ENCODE peak calls at places on chromosomes 6 and 20, in five cellular contexts. One of them, this sample, is unnamed. For H3K4me1, the result is how much of the 10 kb centered on the place peaks cover.

GRCh38 chr6:108074057-108074358 is 533 bp downstream of the OSTM1 start:
- DNase-seq in H1: no peak
- DNase-seq in fibroblast of lung: no peak
- DNase-seq in thoracic aorta: no peak
- DNase-seq in heart right ventricle: peak
- DNase-seq in this sample: no peak

GRCh38 chr6:53585208-53585903 is 40.5 kb upstream of the GCLC start:
- DNase-seq in H1: no peak
- DNase-seq in fibroblast of lung: no peak
- DNase-seq in thoracic aorta: no peak
- DNase-seq in heart right ventricle: no peak
- DNase-seq in this sample: no peak

GRCh38 chr6:43086022-43086658 is 10.0 kb downstream of the PTK7 start:
- DNase-seq in H1: no peak
- DNase-seq in fibroblast of lung: no peak
- DNase-seq in thoracic aorta: no peak
- DNase-seq in heart right ventricle: no peak
- DNase-seq in this sample: no peak

GRCh38 chr6:57207141-57207540 is 15.0 kb downstream of the RAB23 start:
- DNase-seq in H1: no peak
- DNase-seq in fibroblast of lung: peak
- DNase-seq in thoracic aorta: no peak
- DNase-seq in heart right ventricle: no peak
- DNase-seq in this sample: peak

GRCh38 chr20:64025826-64026412 is 10.1 kb upstream of the C20orf204 start:
- DNase-seq in H1: no peak
- DNase-seq in fibroblast of lung: no peak
- DNase-seq in thoracic aorta: no peak
- DNase-seq in heart right ventricle: no peak
- DNase-seq in this sample: no peak

GRCh38 chr6:134314236-134314821 is 3.6 kb downstream of the SGK1 start:
- DNase-seq in H1: no peak
- DNase-seq in fibroblast of lung: no peak
- DNase-seq in thoracic aorta: no peak
- DNase-seq in heart right ventricle: no peak
- DNase-seq in this sample: no peak

GRCh38 chr6:47836046-47836445 is 54.2 kb downstream of the OPN5 start:
- DNase-seq in H1: no peak
- DNase-seq in fibroblast of lung: peak
- DNase-seq in thoracic aorta: no peak
- DNase-seq in heart right ventricle: no peak
- DNase-seq in this sample: no peak

GRCh38 chr20:38046572-38046971 is 13.0 kb downstream of the RPRD1B start:
- DNase-seq in H1: no peak
- DNase-seq in fibroblast of lung: no peak
- DNase-seq in thoracic aorta: no peak
- DNase-seq in heart right ventricle: no peak
- DNase-seq in this sample: no peak

GRCh38 chr20:15945301-15945700 is 627.9 kb downstream of the KIF16B start:
- DNase-seq in H1: no peak
- DNase-seq in fibroblast of lung: no peak
- DNase-seq in thoracic aorta: no peak
- DNase-seq in heart right ventricle: no peak
- DNase-seq in this sample: no peak

DNA sequence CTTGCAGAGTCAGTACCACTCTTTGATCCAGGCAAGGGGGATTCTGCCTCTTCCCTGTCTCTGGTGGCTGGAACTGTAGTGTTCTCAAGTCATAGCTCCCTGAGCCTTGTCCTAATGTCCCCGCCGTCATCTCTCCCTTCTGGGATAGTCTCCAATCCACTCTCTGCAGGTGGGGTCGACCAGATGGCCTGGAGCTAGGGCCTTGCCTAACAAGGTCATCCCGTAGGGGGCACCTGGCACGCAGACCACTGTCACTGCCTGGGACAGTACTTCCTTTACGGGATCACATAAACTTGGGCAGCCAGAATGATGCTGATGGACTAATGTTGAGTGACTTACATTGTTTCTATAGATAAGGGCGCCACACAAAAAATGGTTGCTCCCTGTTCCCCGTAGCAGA is 118.9 kb upstream of the SLC22A23 start:
- DNase-seq in H1: no peak
- DNase-seq in fibroblast of lung: no peak
- DNase-seq in thoracic aorta: no peak
- DNase-seq in heart right ventricle: no peak
- DNase-seq in this sample: no peak
- TF ChIP-seq CTCF in H1: no peak
- TF ChIP-seq CTCF in fibroblast of lung: no peak
- TF ChIP-seq CTCF in thoracic aorta: no peak
- TF ChIP-seq CTCF in heart right ventricle: no peak
- TF ChIP-seq CTCF in this sample: no peak

GRCh38 chr6:111724039-111724438 is 118.4 kb upstream of the TRAF3IP2 start:
- DNase-seq in H1: no peak
- DNase-seq in fibroblast of lung: no peak
- DNase-seq in thoracic aorta: no peak
- DNase-seq in heart right ventricle: no peak
- DNase-seq in this sample: no peak

GRCh38 chr6:111722220-111722731 is 116.6 kb upstream of the TRAF3IP2 start:
- DNase-seq in H1: no peak
- DNase-seq in fibroblast of lung: peak
- DNase-seq in thoracic aorta: no peak
- DNase-seq in heart right ventricle: no peak
- DNase-seq in this sample: peak

GRCh38 chr6:111723412-111723970 is 117.8 kb upstream of the TRAF3IP2 start:
- DNase-seq in H1: no peak
- DNase-seq in fibroblast of lung: peak
- DNase-seq in thoracic aorta: no peak
- DNase-seq in heart right ventricle: no peak
- DNase-seq in this sample: no peak

GRCh38 chr6:111720931-111721496 is 115.3 kb upstream of the TRAF3IP2 start:
- DNase-seq in H1: no peak
- DNase-seq in fibroblast of lung: no peak
- DNase-seq in thoracic aorta: no peak
- DNase-seq in heart right ventricle: no peak
- DNase-seq in this sample: no peak

GRCh38 chr6:111721677-111722219 is 116.1 kb upstream of the TRAF3IP2 start:
- DNase-seq in H1: peak
- DNase-seq in fibroblast of lung: no peak
- DNase-seq in thoracic aorta: no peak
- DNase-seq in heart right ventricle: no peak
- DNase-seq in this sample: peak
- H3K4me1 ChIP-seq in H1: under half
- H3K4me1 ChIP-seq in fibroblast of lung: under half
- H3K4me1 ChIP-seq in thoracic aorta: under half
- H3K4me1 ChIP-seq in heart right ventricle: under half
- H3K4me1 ChIP-seq in this sample: under half

GRCh38 chr20:47544240-47544639 is 42.6 kb downstream of the NCOA3 start:
- DNase-seq in H1: no peak
- DNase-seq in fibroblast of lung: peak
- DNase-seq in thoracic aorta: no peak
- DNase-seq in heart right ventricle: no peak
- DNase-seq in this sample: peak

GRCh38 chr20:47544852-47545251 is 43.2 kb downstream of the NCOA3 start:
- DNase-seq in H1: no peak
- DNase-seq in fibroblast of lung: peak
- DNase-seq in thoracic aorta: no peak
- DNase-seq in heart right ventricle: no peak
- DNase-seq in this sample: no peak

GRCh38 chr20:47540443-47541354 is 39.0 kb downstream of the NCOA3 start:
- DNase-seq in H1: no peak
- DNase-seq in fibroblast of lung: peak
- DNase-seq in thoracic aorta: no peak
- DNase-seq in heart right ventricle: no peak
- DNase-seq in this sample: no peak

GRCh38 chr20:47541355-47541922 is 39.8 kb downstream of the NCOA3 start:
- DNase-seq in H1: no peak
- DNase-seq in fibroblast of lung: no peak
- DNase-seq in thoracic aorta: no peak
- DNase-seq in heart right ventricle: no peak
- DNase-seq in this sample: no peak

DNA sequence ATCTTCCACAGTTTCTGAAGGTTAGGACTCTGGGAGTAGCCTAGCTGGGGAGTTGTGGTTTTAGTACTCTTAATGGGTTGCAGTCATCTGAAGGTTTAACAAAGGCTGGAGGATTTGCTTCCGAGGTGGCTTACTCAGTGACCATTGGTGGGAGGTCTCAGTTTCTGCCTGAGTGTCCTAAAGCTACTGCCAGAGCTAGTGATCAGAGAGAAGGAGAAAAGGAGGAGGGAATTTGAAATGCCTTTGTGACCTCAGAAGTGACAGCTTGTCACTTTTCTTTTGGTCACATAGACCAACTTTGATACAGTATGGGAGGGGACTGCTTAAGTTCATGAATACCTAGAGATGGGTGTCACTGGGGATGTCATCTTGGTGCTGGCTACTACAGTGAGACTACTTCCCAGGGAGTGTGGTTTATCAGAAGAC is 41.3 kb downstream of the NCOA3 start:
- DNase-seq in H1: no peak
- DNase-seq in fibroblast of lung: peak
- DNase-seq in thoracic aorta: no peak
- DNase-seq in heart right ventricle: no peak
- DNase-seq in this sample: no peak
- TF ChIP-seq CTCF in H1: no peak
- TF ChIP-seq CTCF in fibroblast of lung: no peak
- TF ChIP-seq CTCF in thoracic aorta: no peak
- TF ChIP-seq CTCF in heart right ventricle: no peak
- TF ChIP-seq CTCF in this sample: no peak

GRCh38 chr20:47479506-47479905 is 22.2 kb upstream of the NCOA3 start:
- DNase-seq in H1: no peak
- DNase-seq in fibroblast of lung: no peak
- DNase-seq in thoracic aorta: no peak
- DNase-seq in heart right ventricle: peak
- DNase-seq in this sample: peak
- H3K4me1 ChIP-seq in H1: under half
- H3K4me1 ChIP-seq in fibroblast of lung: under half
- H3K4me1 ChIP-seq in thoracic aorta: under half
- H3K4me1 ChIP-seq in heart right ventricle: under half
- H3K4me1 ChIP-seq in this sample: under half

GRCh38 chr20:58864346-58864745 is 11.8 kb downstream of the GNAS start:
- DNase-seq in H1: no peak
- DNase-seq in fibroblast of lung: no peak
- DNase-seq in thoracic aorta: no peak
- DNase-seq in heart right ventricle: no peak
- DNase-seq in this sample: no peak
- TF ChIP-seq CTCF in H1: peak
- TF ChIP-seq CTCF in fibroblast of lung: no peak
- TF ChIP-seq CTCF in thoracic aorta: no peak
- TF ChIP-seq CTCF in heart right ventricle: peak
- TF ChIP-seq CTCF in this sample: peak

GRCh38 chr6:6586167-6586566 is 2.4 kb upstream of the LY86 start:
- DNase-seq in H1: no peak
- DNase-seq in fibroblast of lung: no peak
- DNase-seq in thoracic aorta: no peak
- DNase-seq in heart right ventricle: no peak
- DNase-seq in this sample: no peak
- H3K4me1 ChIP-seq in H1: under half
- H3K4me1 ChIP-seq in fibroblast of lung: under half
- H3K4me1 ChIP-seq in thoracic aorta: under half
- H3K4me1 ChIP-seq in heart right ventricle: under half
- H3K4me1 ChIP-seq in this sample: under half

GRCh38 chr6:161429921-161430490 is 156.1 kb upstream of the AGPAT4 start:
- DNase-seq in H1: no peak
- DNase-seq in fibroblast of lung: no peak
- DNase-seq in thoracic aorta: no peak
- DNase-seq in heart right ventricle: no peak
- DNase-seq in this sample: no peak
- TF ChIP-seq CTCF in H1: peak
- TF ChIP-seq CTCF in fibroblast of lung: no peak
- TF ChIP-seq CTCF in thoracic aorta: no peak
- TF ChIP-seq CTCF in heart right ventricle: peak
- TF ChIP-seq CTCF in this sample: peak

GRCh38 chr20:673606-674005 is 2.0 kb downstream of the SCRT2 start:
- DNase-seq in H1: no peak
- DNase-seq in fibroblast of lung: no peak
- DNase-seq in thoracic aorta: no peak
- DNase-seq in heart right ventricle: no peak
- DNase-seq in this sample: no peak

GRCh38 chr20:675453-676314 is at the start of gene SCRT2:
- DNase-seq in H1: peak
- DNase-seq in fibroblast of lung: peak
- DNase-seq in thoracic aorta: no peak
- DNase-seq in heart right ventricle: peak
- DNase-seq in this sample: peak

GRCh38 chr20:671252-672030 is 4.2 kb downstream of the SCRT2 start:
- DNase-seq in H1: no peak
- DNase-seq in fibroblast of lung: no peak
- DNase-seq in thoracic aorta: no peak
- DNase-seq in heart right ventricle: no peak
- DNase-seq in this sample: no peak

GRCh38 chr20:674936-675452 is 608 bp downstream of the SCRT2 start:
- DNase-seq in H1: peak
- DNase-seq in fibroblast of lung: no peak
- DNase-seq in thoracic aorta: no peak
- DNase-seq in heart right ventricle: no peak
- DNase-seq in this sample: no peak

DNA sequence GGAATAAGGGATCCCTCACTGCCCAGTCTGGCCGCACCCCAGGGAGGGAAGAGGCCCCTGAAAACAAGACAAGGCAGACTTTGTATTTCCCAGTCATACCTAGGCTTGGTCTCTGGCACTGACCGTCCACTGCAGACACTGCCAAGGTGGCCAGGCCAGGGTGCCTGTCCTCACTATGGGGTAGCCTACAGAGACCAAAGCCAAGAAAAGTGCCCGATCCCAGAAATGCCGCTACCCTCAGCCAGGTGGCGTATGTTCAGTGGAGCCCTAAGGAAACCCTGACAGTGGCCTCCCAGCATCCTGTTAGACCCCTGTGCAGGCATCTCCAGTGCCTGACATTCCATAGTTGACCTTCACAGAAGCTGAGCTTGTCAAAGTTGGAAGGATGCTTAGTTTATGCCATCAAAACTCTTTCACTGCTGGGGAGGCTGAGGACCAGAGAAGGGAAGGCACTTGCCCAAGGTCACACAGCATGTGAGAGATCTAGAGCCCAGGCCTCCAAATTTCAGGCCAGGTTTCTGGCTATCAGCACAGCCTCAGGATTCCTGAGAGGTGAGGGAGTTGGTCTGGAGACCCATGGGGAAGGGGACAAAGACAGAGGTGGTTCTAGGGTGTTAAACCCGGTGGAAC is 2.5 kb downstream of the SCRT2 start:
- DNase-seq in H1: peak
- DNase-seq in fibroblast of lung: no peak
- DNase-seq in thoracic aorta: no peak
- DNase-seq in heart right ventricle: no peak
- DNase-seq in this sample: no peak
- H3K4me1 ChIP-seq in H1: under half
- H3K4me1 ChIP-seq in fibroblast of lung: under half
- H3K4me1 ChIP-seq in thoracic aorta: under half
- H3K4me1 ChIP-seq in heart right ventricle: under half
- H3K4me1 ChIP-seq in this sample: under half

This sample was measured in foreskin keratinocyte.